ENCODE peak calls at places on chromosome 14, in five cellular contexts. M, N, F, X and L are unnamed samples.

GRCh38 chr14:22939684-22940083 is 10.5 kb upstream of the PRMT5 start:
- DNase-seq in M (peak), N (no peak), F (no peak), X (no peak), L (no peak)

GRCh38 chr14:70361893-70362292 is 2.4 kb upstream of the COX16 start:
- DNase-seq in M (no peak), N (no peak), F (no peak), X (no peak), L (no peak)

GRCh38 chr14:38187475-38187874 is 20.2 kb upstream of the SSTR1 start:
- DNase-seq in M (no peak), N (no peak), F (no peak), X (no peak), L (no peak)

GRCh38 chr14:33730163-33730562 is 220.7 kb downstream of the EGLN3 start:
- DNase-seq in M (no peak), N (no peak), F (no peak), X (no peak), L (no peak)

GRCh38 chr14:100078997-100079561 is 13.9 kb downstream of the EVL start:
- DNase-seq in M (peak), N (no peak), F (peak), X (peak), L (peak)

GRCh38 chr14:96201965-96202364 is 2.7 kb upstream of the BDKRB2 start:
- DNase-seq in M (no peak), N (no peak), F (no peak), X (no peak), L (no peak)

GRCh38 chr14:65531148-65531547 is 118.6 kb downstream of the FUT8 start:
- DNase-seq in M (no peak), N (peak), F (no peak), X (no peak), L (no peak)

GRCh38 chr14:33848706-33849454 is 102.0 kb downstream of the EGLN3 start:
- DNase-seq in M (peak), N (peak), F (peak), X (peak), L (no peak)

GRCh38 chr14:24337144-24337823 is 2.4 kb upstream of the ADCY4 start:
- DNase-seq in M (no peak), N (no peak), F (no peak), X (no peak), L (no peak)

GRCh38 chr14:43483415-43483814 is 1023.7 kb downstream of the FSCB start:
- DNase-seq in M (no peak), N (no peak), F (no peak), X (no peak), L (no peak)

GRCh38 chr14:33343016-33343415 is 404.3 kb downstream of the NPAS3 start:
- DNase-seq in M (peak), N (no peak), F (no peak), X (no peak), L (no peak)

GRCh38 chr14:83594874-83595273 is 1935.1 kb upstream of the FLRT2 start:
- DNase-seq in M (no peak), N (no peak), F (no peak), X (no peak), L (no peak)

GRCh38 chr14:89225607-89226006 is 191.4 kb downstream of the FOXN3 start:
- DNase-seq in M (no peak), N (no peak), F (no peak), X (no peak), L (no peak)

GRCh38 chr14:100211893-100212292 is 27.1 kb upstream of the YY1 start:
- DNase-seq in M (no peak), N (no peak), F (no peak), X (no peak), L (no peak)

GRCh38 chr14:68785817-68786490 is 6.9 kb downstream of the ZFP36L1 start:
- DNase-seq in M (peak), N (no peak), F (peak), X (peak), L (no peak)

GRCh38 chr14:100469632-100470522 is 117.3 kb downstream of the BEGAIN start:
- DNase-seq in M (no peak), N (no peak), F (no peak), X (no peak), L (no peak)

GRCh38 chr14:38931969-38932652 is 170.9 kb downstream of the SEC23A start:
- DNase-seq in M (no peak), N (no peak), F (peak), X (no peak), L (no peak)

GRCh38 chr14:94113490-94113889 is 3.0 kb downstream of the IFI27 start:
- DNase-seq in M (peak), N (no peak), F (no peak), X (no peak), L (no peak)

GRCh38 chr14:66037361-66037760 is 448.8 kb upstream of the CCDC196 start:
- DNase-seq in M (no peak), N (no peak), F (no peak), X (no peak), L (no peak)

GRCh38 chr14:37172024-37172869 is at the start of gene SLC25A21:
- DNase-seq in M (peak), N (no peak), F (peak), X (peak), L (no peak)

GRCh38 chr14:71232506-71232905 is 325.2 kb downstream of the PCNX1 start:
- DNase-seq in M (no peak), N (no peak), F (no peak), X (no peak), L (no peak)

GRCh38 chr14:81427348-81428058 is 27.4 kb upstream of the STON2 start:
- DNase-seq in M (peak), N (no peak), F (no peak), X (peak), L (no peak)

GRCh38 chr14:65414961-65415589 is 2.5 kb downstream of the FUT8 start:
- DNase-seq in M (peak), N (peak), F (peak), X (no peak), L (peak)

GRCh38 chr14:30658645-30659044 is 36.5 kb downstream of the SCFD1 start:
- DNase-seq in M (no peak), N (no peak), F (no peak), X (no peak), L (no peak)
- H3K4me2 ChIP-seq in M (no peak), N (no peak), F (no peak), X (no peak), L (no peak)

GRCh38 chr14:30855345-30856037 is 18.9 kb upstream of the COCH start:
- DNase-seq in M (no peak), N (no peak), F (no peak), X (no peak), L (no peak)

GRCh38 chr14:30864934-30865333 is 9.4 kb upstream of the COCH start:
- DNase-seq in M (no peak), N (no peak), F (no peak), X (no peak), L (peak)

DNA sequence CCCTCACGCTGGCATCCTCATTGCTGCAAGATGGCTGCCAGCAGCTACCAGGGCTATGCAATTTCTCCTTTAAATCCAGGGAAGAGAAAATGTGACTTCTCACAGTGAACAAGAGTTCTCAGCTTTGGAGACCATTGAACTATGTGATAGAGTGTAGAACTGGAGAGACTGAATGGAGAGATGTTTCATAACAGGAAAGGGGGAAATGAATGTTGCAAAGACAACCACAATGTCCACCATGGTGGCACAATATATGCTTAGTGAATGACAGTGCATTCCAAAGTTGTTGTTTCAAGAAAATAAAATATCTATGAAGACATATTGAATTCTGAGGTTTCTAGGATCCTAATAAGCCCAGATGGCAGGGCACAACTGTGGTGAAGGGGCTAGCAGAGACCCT is 13.2 kb upstream of the COCH start:
- DNase-seq in M (no peak), N (no peak), F (no peak), X (no peak), L (no peak)
- H2AFZ ChIP-seq in M (no peak), N (no peak), F (no peak), X (peak), L (no peak)

GRCh38 chr14:106562451-106562850 is 1036.1 kb downstream of the TMEM121 start:
- DNase-seq in M (no peak), N (no peak), F (no peak), X (no peak), L (no peak)

DNA sequence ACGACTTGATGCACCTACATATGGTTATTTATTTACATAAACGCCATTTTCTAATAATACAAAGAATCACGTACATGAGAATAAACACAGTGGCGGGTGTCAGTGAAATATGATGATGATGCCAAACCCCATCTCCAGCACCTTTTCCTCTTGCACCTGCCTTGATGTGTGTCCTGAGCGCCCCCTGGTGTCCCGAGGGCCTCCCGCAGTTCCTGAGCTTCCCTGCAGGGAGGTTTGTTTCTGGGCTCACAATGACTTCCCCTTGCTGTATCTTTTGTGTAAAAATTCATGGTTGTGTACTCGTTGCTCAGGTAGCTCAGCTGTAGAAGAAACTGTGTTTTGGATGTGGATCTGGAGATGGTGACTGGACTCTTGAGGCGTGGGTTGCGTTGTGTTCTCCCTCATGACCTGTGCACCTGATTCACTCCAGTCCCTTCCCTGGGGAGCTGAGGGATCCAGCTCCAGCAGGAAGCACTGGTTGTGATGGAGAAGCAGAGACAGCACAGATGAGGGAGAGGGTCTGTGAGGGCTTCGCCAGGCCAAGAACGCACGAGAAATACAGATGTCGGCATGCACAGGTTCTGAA is 1037.8 kb downstream of the TMEM121 start:
- DNase-seq in M (no peak), N (peak), F (no peak), X (peak), L (peak)
- TF ChIP-seq CTCF in M (no peak), N (peak), F (no peak), X (peak), L (peak)

GRCh38 chr14:67240168-67240932 is 885 bp upstream of the PALS1 start:
- DNase-seq in M (no peak), N (peak), F (peak), X (no peak), L (peak)
- H3K4me2 ChIP-seq in M (peak), N (peak), F (peak), X (peak), L (peak)

GRCh38 chr14:90381999-90382451 is 14.8 kb upstream of the CALM1 start:
- DNase-seq in M (no peak), N (peak), F (peak), X (no peak), L (no peak)
- H2AFZ ChIP-seq in M (peak), N (peak), F (peak), X (peak), L (peak)

GRCh38 chr14:32244404-32244803 is 41.3 kb upstream of the RNU6-8 start:
- DNase-seq in M (no peak), N (no peak), F (no peak), X (no peak), L (no peak)
- TF ChIP-seq CTCF in M (no peak), N (no peak), F (peak), X (peak), L (no peak)

GRCh38 chr14:92735344-92735743 is 13.1 kb downstream of the LGMN start:
- DNase-seq in M (no peak), N (no peak), F (no peak), X (no peak), L (no peak)
- H3K4me2 ChIP-seq in M (no peak), N (no peak), F (no peak), X (no peak), L (no peak)

GRCh38 chr14:76909266-76909665 is 83.1 kb downstream of the LRRC74A start:
- DNase-seq in M (peak), N (no peak), F (no peak), X (no peak), L (no peak)
- H2AFZ ChIP-seq in M (no peak), N (peak), F (no peak), X (no peak), L (no peak)

DNA sequence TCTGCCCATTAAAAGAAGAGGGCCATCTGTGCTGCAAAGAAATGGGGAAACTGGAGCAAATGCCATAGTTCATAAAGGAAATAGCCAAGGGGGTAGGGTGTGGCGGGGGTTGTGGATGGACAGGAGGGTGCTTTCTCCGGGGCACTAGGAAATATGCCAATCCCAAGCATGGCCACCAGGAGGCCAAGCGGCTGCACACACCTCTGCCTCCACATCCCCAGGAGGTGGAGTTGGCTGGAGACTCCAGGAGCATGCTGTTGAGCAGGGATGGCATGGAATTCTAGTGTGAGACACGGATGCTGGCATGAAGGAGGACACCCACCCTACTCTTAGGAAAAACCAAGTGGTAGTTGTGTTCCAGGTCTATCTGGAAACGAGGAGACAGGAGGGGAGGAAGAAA is 25.2 kb downstream of the NID2 start:
- DNase-seq in M (no peak), N (peak), F (peak), X (peak), L (no peak)
- TF ChIP-seq CTCF in M (peak), N (peak), F (peak), X (peak), L (peak)